ENCODE peak calls at places on chromosomes 4 and X, in nine cellular contexts. I is hepatocyte, O is neural progenitor cell, K is OCI-LY7, A is GM23248, R is SK-N-SH, T is HCT116, Q is PC-3, L is MM.1S. S is an unnamed sample.
A peak's percentile ranks its signal among the peaks of the same experiment; 100 is the strongest.

GRCh38 chrX:33336783-33337182 is 125.4 kb upstream of the DMD start:
- DNase-seq in Q (peak; percentile 29), R (no peak), L (no peak), I (peak; percentile 58), O (peak; percentile 57), A (peak; percentile 1), T (no peak), K (peak; percentile 68), S (peak; percentile 15)

GRCh38 chrX:123830309-123830708 is 29.5 kb upstream of the XIAP start:
- DNase-seq in I (peak; percentile 81), T (no peak), L (no peak), K (peak; percentile 74), R (no peak), Q (no peak), A (no peak), O (no peak), S (peak; percentile 2)

GRCh38 chr4:128060130-128060619 is 937 bp upstream of the LARP1B start:
- DNase-seq in K (no peak), R (peak; percentile 14), Q (no peak), O (no peak), A (peak; percentile 37), T (no peak), I (no peak), L (peak; percentile 21), S (no peak)

GRCh38 chr4:20761826-20762225 is 61.6 kb downstream of the PACRGL start:
- DNase-seq in Q (no peak), I (no peak), R (no peak), L (no peak), T (no peak), K (no peak), A (no peak), O (no peak), S (no peak)

GRCh38 chrX:31213941-31214340 is 142.1 kb upstream of the FTHL17 start:
- DNase-seq in O (no peak), I (peak; percentile 19), L (peak; percentile 10), K (peak; percentile 54), Q (peak; percentile 20), T (no peak), A (peak; percentile 40), R (peak; percentile 22), S (peak; percentile 27)

GRCh38 chr4:124066579-124066978 is 646.0 kb downstream of the ANKRD50 start:
- DNase-seq in Q (no peak), O (no peak), K (no peak), A (no peak), L (no peak), T (no peak), R (no peak), I (no peak), S (no peak)

GRCh38 chr4:113444386-113444785 is 317.2 kb downstream of the CAMK2D start:
- DNase-seq in Q (peak; percentile 55), K (no peak), I (no peak), A (peak; percentile 64), L (no peak), T (no peak), O (no peak), R (no peak), S (no peak)

GRCh38 chr4:81528200-81528599 is 56.5 kb upstream of the RASGEF1B start:
- DNase-seq in O (no peak), L (no peak), R (no peak), K (no peak), A (no peak), T (no peak), I (no peak), Q (no peak), S (no peak)

GRCh38 chrX:80807606-80808159 is 2.0 kb downstream of the BRWD3 start:
- DNase-seq in R (peak; percentile 79), T (no peak), O (no peak), L (peak; percentile 12), K (no peak), I (no peak), Q (no peak), A (peak; percentile 1), S (no peak)

GRCh38 chrX:18833071-18833731 is 125.8 kb downstream of the PPEF1 start:
- DNase-seq in Q (no peak), R (peak; percentile 59), K (no peak), A (peak; percentile 62), O (no peak), L (no peak), T (no peak), I (no peak), S (peak; percentile 3)

GRCh38 chrX:2464677-2465166 is 36.1 kb downstream of the DHRSX start:
- DNase-seq in A (no peak), T (peak; percentile 99), O (peak; percentile 30), L (no peak), R (no peak), I (no peak), K (no peak), Q (no peak), S (peak; percentile 61)

GRCh38 chrX:12956704-12957541 is 18.0 kb upstream of the TMSB4X start:
- DNase-seq in I (peak; percentile 45), K (peak; percentile 92), O (no peak), T (peak; percentile 37), Q (peak; percentile 55), L (peak; percentile 88), A (peak; percentile 35), R (peak; percentile 4), S (peak; percentile 41)

GRCh38 chr4:41572414-41572986 is 34.5 kb downstream of the LIMCH1 start:
- DNase-seq in T (no peak), I (no peak), O (no peak), A (peak; percentile 16), K (no peak), R (no peak), L (no peak), Q (no peak), S (no peak)

GRCh38 chr4:41571422-41571821 is 33.5 kb downstream of the LIMCH1 start:
- DNase-seq in K (no peak), Q (no peak), T (no peak), O (no peak), I (no peak), A (no peak), L (no peak), R (no peak), S (no peak)

GRCh38 chr4:41575207-41575606 is 37.2 kb downstream of the LIMCH1 start:
- DNase-seq in A (peak; percentile 24), I (no peak), T (no peak), Q (peak; percentile 82), K (no peak), O (no peak), R (no peak), L (no peak), S (no peak)

GRCh38 chr4:41575665-41576064 is 37.7 kb downstream of the LIMCH1 start:
- DNase-seq in R (no peak), I (no peak), Q (peak; percentile 13), O (no peak), L (no peak), A (no peak), T (no peak), K (no peak), S (peak; percentile 36)

GRCh38 chr4:41573458-41574129 is 35.6 kb downstream of the LIMCH1 start:
- DNase-seq in A (peak; percentile 47), L (no peak), T (no peak), K (no peak), R (no peak), Q (peak; percentile 57), O (no peak), I (no peak), S (no peak)
- TF ChIP-seq EZH2phosphoT487 in A (no peak), L (no peak), T (no peak), K (no peak), R (no peak), Q (no peak), O (no peak), I (no peak), S (no peak)

GRCh38 chrX:149948001-149948400 is 9.7 kb upstream of the EOLA2 start:
- DNase-seq in A (no peak), T (no peak), Q (no peak), I (no peak), O (no peak), L (no peak), K (no peak), R (no peak), S (peak; percentile 38)

GRCh38 chrX:149949743-149950436 is 11.6 kb upstream of the EOLA2 start:
- DNase-seq in L (no peak), I (no peak), K (no peak), T (no peak), R (no peak), Q (no peak), A (peak; percentile 4), O (no peak), S (no peak)

DNA sequence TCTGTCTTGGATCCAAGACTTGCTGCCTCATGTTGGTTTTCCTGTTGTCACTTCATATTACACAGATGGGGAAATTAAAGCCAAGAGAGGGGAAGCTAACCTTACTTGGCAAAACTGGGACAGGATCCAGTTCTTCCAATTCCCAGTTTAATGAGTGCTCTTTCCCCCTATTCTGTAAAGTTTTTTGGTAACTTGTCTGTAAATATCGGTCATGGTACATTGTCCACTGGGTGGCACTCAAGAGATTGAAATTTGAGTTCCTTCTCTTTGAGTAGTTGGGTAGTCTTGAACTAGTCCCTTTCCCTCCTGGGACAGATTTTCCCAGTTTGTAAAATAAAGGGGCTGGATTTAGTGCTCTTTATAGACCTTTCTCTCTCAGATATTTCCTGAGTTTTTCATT is 12.4 kb upstream of the EOLA2 start:
- DNase-seq in K (peak; percentile 27), Q (peak; percentile 73), T (peak; percentile 45), R (peak; percentile 18), L (peak; percentile 24), O (peak; percentile 27), I (peak; percentile 35), A (peak; percentile 60), S (peak; percentile 20)
- TF ChIP-seq EZH2phosphoT487 in K (no peak), Q (no peak), T (no peak), R (no peak), L (no peak), O (no peak), I (no peak), A (no peak), S (no peak)

DNA sequence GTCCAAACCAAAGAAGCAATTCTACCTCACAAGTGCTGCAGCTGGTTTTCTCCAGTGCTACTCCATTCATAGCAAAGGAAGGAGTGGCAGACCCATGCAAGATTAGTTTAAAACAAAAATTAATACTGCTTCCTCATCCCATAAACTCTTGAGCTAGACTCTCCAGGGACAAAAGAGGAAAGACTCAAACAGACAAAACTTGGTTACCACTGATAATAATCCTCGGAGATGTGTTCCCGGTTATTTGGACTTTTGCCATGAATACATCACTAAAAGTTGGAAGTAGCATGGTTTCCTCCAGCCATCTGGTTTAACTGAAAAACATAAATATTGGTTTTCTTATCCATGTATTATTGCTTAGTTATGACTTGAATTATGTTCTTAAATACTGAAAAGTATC is 401.7 kb downstream of the PABPC4L start:
- DNase-seq in Q (no peak), R (no peak), A (no peak), L (no peak), T (no peak), K (no peak), O (no peak), I (no peak), S (no peak)
- TF ChIP-seq EZH2phosphoT487 in Q (no peak), R (no peak), A (no peak), L (no peak), T (no peak), K (no peak), O (no peak), I (no peak), S (no peak)

DNA sequence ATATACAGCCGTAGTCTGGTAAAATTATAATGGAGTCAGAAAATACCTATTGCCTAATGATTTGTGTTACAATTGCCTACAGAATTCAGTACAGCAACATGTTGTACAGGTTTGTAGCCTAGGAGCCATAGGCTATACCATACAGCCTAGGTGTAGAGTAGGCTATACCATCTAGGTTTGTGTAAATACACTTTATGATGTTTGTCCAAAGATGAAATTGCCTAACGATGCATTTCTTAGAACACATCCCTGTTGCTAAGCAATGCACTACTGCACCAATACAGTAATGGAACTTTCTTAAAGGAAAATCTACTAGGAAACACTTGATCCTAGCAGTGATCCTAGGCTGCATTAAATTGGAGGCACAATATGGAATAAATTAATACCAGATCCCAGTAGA is 18.3 kb downstream of the NOA1 start:
- DNase-seq in K (no peak), A (peak; percentile 43), R (no peak), I (peak; percentile 29), L (no peak), Q (peak; percentile 19), O (no peak), T (no peak), S (no peak)
- TF ChIP-seq EZH2phosphoT487 in K (no peak), A (no peak), R (no peak), I (no peak), L (no peak), Q (no peak), O (no peak), T (no peak), S (no peak)

S was measured in GM23338.